ENCODE peak calls at places on chromosomes 12 and 14, in nine cellular contexts. N is breast epithelium, Z is A549, E is K562, U is body of pancreas, X is IMR-90, V is ovary, A is upper lobe of left lung, T is adrenal gland. F is an unnamed sample.

GRCh38 chr12:103169-103981 is 36.8 kb downstream of the IQSEC3 start:
- DNase-seq in N (no peak), Z (peak; percentile 73), E (peak; percentile 87), U (no peak), X (no peak), V (no peak), A (no peak), T (no peak), F (no peak)

GRCh38 chr14:69877492-69877891 is 1.7 kb upstream of the SMOC1 start:
- DNase-seq in N (no peak), Z (peak; percentile 51), E (peak; percentile 27), U (no peak), X (peak; percentile 74), V (no peak), A (no peak), T (no peak), F (no peak)

GRCh38 chr12:56326126-56326525 is 7.7 kb downstream of the PAN2 start:
- DNase-seq in N (no peak), Z (no peak), E (no peak), U (no peak), X (no peak), V (no peak), A (no peak), T (no peak), F (no peak)

GRCh38 chr12:80864046-80864735 is 73.5 kb downstream of the LIN7A start:
- DNase-seq in N (no peak), Z (no peak), E (no peak), U (no peak), X (peak; percentile 44), V (no peak), A (no peak), T (no peak), F (no peak)

GRCh38 chr12:130522244-130522834 is 184.7 kb downstream of the PIWIL1 start:
- DNase-seq in N (no peak), Z (no peak), E (no peak), U (no peak), X (no peak), V (no peak), A (no peak), T (no peak), F (no peak)

GRCh38 chr12:95004610-95005009 is 1.1 kb upstream of the NDUFA12 start:
- DNase-seq in N (no peak), Z (no peak), E (no peak), U (no peak), X (peak; percentile 24), V (no peak), A (no peak), T (no peak), F (no peak)

GRCh38 chr14:60064491-60065072 is 27.1 kb upstream of the PCNX4 start:
- DNase-seq in N (no peak), Z (peak; percentile 51), E (peak; percentile 9), U (no peak), X (peak; percentile 55), V (no peak), A (no peak), T (no peak), F (no peak)

GRCh38 chr12:34166427-34167060 is 144.2 kb downstream of the ALG10 start:
- DNase-seq in N (no peak), Z (no peak), E (no peak), U (no peak), X (no peak), V (no peak), A (no peak), T (no peak), F (no peak)

GRCh38 chr12:108879615-108880254 is at the start of gene DAO:
- DNase-seq in N (no peak), Z (no peak), E (no peak), U (no peak), X (no peak), V (no peak), A (no peak), T (no peak), F (no peak)

GRCh38 chr12:110379201-110379600 is 24.3 kb downstream of the ANAPC7 start:
- DNase-seq in N (no peak), Z (no peak), E (no peak), U (no peak), X (no peak), V (no peak), A (no peak), T (no peak), F (no peak)
- H3K27ac ChIP-seq in N (no peak overlapping the region), Z (no peak overlapping the region), E (no peak overlapping the region), U (no peak overlapping the region), X (no peak overlapping the region), V (no peak overlapping the region), A (peak overlapping the region; percentile 31), T (peak overlapping the region; percentile 60), F (peak overlapping the region; percentile 60)

GRCh38 chr12:82896286-82896685 is 209.6 kb downstream of the TMTC2 start:
- DNase-seq in N (no peak), Z (no peak), E (no peak), U (no peak), X (no peak), V (no peak), A (no peak), T (no peak), F (no peak)
- H3K4me3 ChIP-seq in N (no peak overlapping the region), Z (no peak overlapping the region), E (no peak overlapping the region), U (no peak overlapping the region), X (no peak overlapping the region), V (no peak overlapping the region), A (no peak overlapping the region), T (no peak overlapping the region), F (no peak overlapping the region)

DNA sequence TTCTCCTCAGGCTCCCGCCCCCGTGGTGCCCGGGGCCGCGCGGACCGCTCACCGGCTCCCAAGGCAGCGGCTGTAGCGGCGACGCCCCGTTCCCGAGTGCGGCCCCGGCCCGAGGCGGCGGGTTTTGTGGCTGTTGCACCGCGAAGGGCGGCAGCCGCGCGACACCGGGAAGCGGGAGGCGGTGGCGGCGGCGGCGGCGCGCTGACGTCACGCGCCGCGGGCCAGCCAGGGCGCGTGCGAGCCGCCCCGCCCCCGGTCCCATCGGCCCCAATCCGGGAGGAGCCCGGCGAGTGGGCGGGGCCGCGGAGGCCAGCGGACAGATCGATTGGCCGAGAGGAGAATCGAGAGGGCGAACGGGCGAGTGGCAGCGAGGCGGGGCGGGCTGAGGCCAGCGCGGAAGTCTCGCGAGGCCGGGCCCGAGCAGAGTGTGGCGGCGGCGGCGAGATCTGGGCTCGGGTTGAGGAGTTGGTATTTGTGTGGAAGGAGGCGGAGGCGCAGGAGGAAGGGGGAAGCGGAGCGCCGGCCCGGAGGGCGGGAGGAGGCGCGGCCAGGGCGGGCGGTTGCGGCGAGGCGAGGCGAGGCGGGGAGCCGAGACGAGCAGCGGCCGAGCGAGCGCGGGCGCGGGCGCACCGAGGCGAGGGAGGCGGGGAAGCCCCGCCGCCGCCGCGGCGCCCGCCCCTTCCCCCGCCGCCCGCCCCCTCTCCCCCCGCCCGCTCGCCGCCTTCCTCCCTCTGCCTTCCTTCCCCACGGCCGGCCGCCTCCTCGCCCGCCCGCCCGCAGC is at the start of gene YY1:
- DNase-seq in N (peak; percentile 99), Z (peak; percentile 98), E (peak; percentile 94), U (peak; percentile 100), X (peak; percentile 96), V (peak; percentile 99), A (peak; percentile 99), T (peak; percentile 99), F (no peak)
- TF ChIP-seq POLR2A in N (peak; percentile 74), Z (peak; percentile 52), E (peak; percentile 53), U (peak; percentile 91), X (peak; percentile 95), V (peak; percentile 86), A (peak; percentile 53), T (peak; percentile 71), F (no peak)

DNA sequence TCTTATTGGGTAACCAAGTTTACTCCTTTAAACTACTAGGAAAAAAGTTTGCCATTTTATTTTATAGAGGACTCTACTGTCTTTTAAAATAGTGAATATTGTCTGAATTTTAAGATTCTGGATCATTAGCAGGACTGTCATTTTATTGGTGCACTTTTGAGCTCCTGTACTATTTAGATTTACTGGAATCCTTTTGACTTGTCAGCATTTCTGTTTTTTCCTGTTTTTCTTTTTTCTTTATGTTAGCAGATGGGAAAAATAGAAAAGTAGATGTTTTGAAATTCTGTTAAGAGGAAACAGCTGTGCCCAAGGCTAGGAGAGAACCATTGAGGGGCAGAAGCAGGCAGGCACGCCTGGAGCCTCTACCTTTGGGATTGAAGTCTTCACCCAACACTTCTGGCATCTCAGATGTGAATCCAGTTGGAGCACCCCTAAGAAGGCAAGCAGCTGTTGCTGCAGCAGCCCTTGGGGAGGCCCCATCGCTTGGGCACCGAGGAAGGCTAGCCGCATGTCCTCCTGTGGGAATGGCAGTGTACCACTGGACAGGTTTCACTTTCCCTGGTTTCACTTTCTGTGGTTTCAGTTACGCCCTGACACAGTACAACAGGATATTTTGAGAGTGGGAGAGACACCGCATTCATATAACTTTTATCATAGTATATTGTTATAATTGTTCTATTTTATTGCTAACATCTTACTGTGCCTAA is 11.5 kb downstream of the RIMKLB start:
- DNase-seq in N (no peak), Z (no peak), E (no peak), U (no peak), X (no peak), V (peak; percentile 31), A (peak; percentile 45), T (peak; percentile 30), F (no peak)
- H3K27ac ChIP-seq in N (peak overlapping the region; percentile 34), Z (no peak overlapping the region), E (no peak overlapping the region), U (no peak overlapping the region), X (no peak overlapping the region), V (peak overlapping the region; percentile 66), A (peak overlapping the region; percentile 75), T (no peak overlapping the region), F (peak overlapping the region; percentile 60)

GRCh38 chr12:6961695-6962284 is 8.7 kb downstream of the PHB2 start:
- DNase-seq in N (no peak), Z (peak; percentile 89), E (peak; percentile 82), U (peak; percentile 80), X (peak; percentile 77), V (peak; percentile 55), A (peak; percentile 88), T (peak; percentile 60), F (no peak)

GRCh38 chr12:6962285-6963015 is 8.0 kb downstream of the PHB2 start:
- DNase-seq in N (no peak), Z (no peak), E (no peak), U (peak; percentile 85), X (no peak), V (no peak), A (peak; percentile 90), T (peak; percentile 33), F (no peak)

GRCh38 chr12:6963741-6964446 is 6.6 kb downstream of the PHB2 start:
- DNase-seq in N (no peak), Z (no peak), E (no peak), U (peak; percentile 69), X (no peak), V (no peak), A (no peak), T (peak; percentile 18), F (no peak)

GRCh38 chr12:6964605-6965025 is 5.8 kb downstream of the PHB2 start:
- DNase-seq in N (no peak), Z (no peak), E (peak; percentile 49), U (no peak), X (no peak), V (no peak), A (no peak), T (no peak), F (no peak)

DNA sequence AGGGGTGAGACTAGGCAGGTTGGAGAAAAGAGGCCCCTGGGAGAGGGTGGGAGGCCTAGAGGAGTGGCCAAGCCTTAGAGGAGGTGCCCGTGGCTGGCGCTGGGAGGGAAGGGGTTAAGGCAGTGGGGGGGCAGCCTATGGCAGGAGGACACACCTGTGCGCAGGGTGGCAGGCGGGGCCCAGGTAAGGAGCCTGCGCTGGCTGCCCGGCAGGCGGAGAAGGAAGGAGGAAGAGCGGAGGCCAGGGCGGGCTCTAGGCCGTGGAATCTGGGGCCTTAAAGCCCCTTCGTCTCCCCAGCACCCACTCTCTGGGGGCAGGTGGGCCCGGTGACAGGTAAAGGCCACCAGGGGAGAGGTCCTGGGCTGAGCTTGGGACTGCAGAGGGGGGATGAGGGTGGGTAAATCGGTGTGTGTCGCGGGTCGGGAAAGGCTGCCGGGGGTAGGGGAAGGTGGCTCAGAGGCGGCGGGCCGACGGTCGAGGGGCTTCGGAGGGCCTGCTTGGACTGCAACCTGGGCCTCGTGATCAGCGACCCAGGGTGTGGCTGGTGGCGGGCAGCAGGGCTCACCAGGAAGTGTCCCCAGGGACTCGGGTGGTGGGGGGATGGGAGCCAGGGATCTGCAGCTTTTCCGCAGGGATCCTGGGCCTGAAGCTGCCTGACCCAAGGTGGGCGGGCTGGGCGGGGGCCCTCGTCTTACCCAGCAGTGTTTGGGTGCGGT is 7.3 kb downstream of the PHB2 start:
- DNase-seq in N (peak; percentile 96), Z (no peak), E (no peak), U (peak; percentile 96), X (no peak), V (no peak), A (peak; percentile 92), T (peak; percentile 19), F (no peak)
- H3K4me3 ChIP-seq in N (peak overlapping the region; percentile 76), Z (no peak overlapping the region), E (no peak overlapping the region), U (peak overlapping the region; percentile 50), X (no peak overlapping the region), V (peak overlapping the region; percentile 14), A (peak overlapping the region; percentile 58), T (no peak overlapping the region), F (peak overlapping the region; percentile 22)